ENCODE peak calls at places on chromosomes 3 and 15, in four cellular contexts. K is HCT116, T is Panc1, S is K562. B is an unnamed sample.

GRCh38 chr15:61169904-61170695 is 59.0 kb downstream of the RORA start:
- DNase-seq in K (no peak), S (no peak), T (no peak), B (no peak)

GRCh38 chr15:99526671-99527070 is 39.1 kb upstream of the MEF2A start:
- DNase-seq in T (no peak), K (no peak), S (no peak), B (no peak)

GRCh38 chr3:64341355-64341754 is 116.1 kb upstream of the PRICKLE2 start:
- DNase-seq in T (no peak), S (no peak), K (no peak), B (no peak)

GRCh38 chr3:43796041-43796596 is 105.4 kb downstream of the ABHD5 start:
- DNase-seq in K (no peak), T (no peak), S (no peak), B (no peak)

GRCh38 chr3:40602778-40603385 is 78.1 kb downstream of the ZNF621 start:
- DNase-seq in T (no peak), S (no peak), K (no peak), B (no peak)

GRCh38 chr15:47792231-47792630 is 74.9 kb downstream of the SEMA6D start:
- DNase-seq in T (no peak), S (no peak), K (no peak), B (no peak)

GRCh38 chr3:86180696-86181095 is 810.3 kb downstream of the VGLL3 start:
- DNase-seq in K (no peak), T (no peak), S (no peak), B (peak; percentile 12)

GRCh38 chr3:152385761-152386160 is 117.0 kb downstream of the MBNL1 start:
- DNase-seq in S (no peak), K (no peak), T (no peak), B (peak; percentile 88)

GRCh38 chr3:9866639-9867038 is 13.4 kb downstream of the CIDEC start:
- DNase-seq in K (no peak), S (no peak), T (no peak), B (no peak)

GRCh38 chr3:178522200-178523052 is 13.8 kb upstream of the KCNMB2 start:
- DNase-seq in T (no peak), S (no peak), K (no peak), B (no peak)

GRCh38 chr3:196620228-196620627 is 19.3 kb upstream of the NRROS start:
- DNase-seq in S (peak; percentile 77), K (no peak), T (no peak), B (no peak)

GRCh38 chr3:170419301-170420087 is 826 bp downstream of the CLDN11 start:
- DNase-seq in S (no peak), T (no peak), K (no peak), B (no peak)

GRCh38 chr3:187811580-187812250 is 66.4 kb upstream of the BCL6 start:
- DNase-seq in K (no peak), S (no peak), T (no peak), B (no peak)

GRCh38 chr15:24683736-24684135 is 8.2 kb downstream of the NPAP1 start:
- DNase-seq in S (no peak), K (no peak), T (no peak), B (no peak)

GRCh38 chr15:57541805-57542504 is 49.7 kb upstream of the MYZAP start:
- DNase-seq in S (peak; percentile 63), K (peak; percentile 45), T (no peak), B (peak; percentile 44)

GRCh38 chr3:127092776-127093175 is 100.2 kb upstream of the PRR23E start:
- DNase-seq in K (no peak), S (no peak), T (no peak), B (no peak)

DNA sequence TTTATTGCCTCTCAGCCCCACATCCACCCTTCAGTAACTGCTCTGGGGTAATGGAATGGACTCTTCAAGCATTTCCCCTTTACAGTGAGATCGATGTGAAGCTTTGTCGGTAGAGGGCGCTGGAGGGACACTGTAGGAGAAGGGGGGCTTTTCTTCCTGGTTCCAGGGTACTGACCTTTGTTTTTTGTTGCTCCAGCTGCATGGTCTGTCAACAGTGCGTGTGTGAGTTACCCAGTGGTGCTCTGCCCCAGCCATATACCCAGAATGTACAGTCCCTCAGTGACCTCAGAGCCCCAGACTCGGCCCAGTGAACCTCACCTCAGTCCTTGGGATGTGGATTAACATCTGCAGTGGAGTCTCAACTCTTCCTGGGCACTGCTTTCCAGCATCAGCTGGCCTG is 180.3 kb upstream of the TSC22D2 start:
- DNase-seq in S (peak; percentile 78), K (peak; percentile 32), T (no peak), B (peak; percentile 62)
- TF ChIP-seq TCF7L2 in S (no peak), K (no peak), T (no peak), B (no peak)

GRCh38 chr3:51706788-51707731 is at the start of gene GRM2:
- DNase-seq in S (peak; percentile 73), K (no peak), T (no peak), B (peak; percentile 73)
- TF ChIP-seq TCF7L2 in S (no peak), K (no peak), T (no peak), B (no peak)

DNA sequence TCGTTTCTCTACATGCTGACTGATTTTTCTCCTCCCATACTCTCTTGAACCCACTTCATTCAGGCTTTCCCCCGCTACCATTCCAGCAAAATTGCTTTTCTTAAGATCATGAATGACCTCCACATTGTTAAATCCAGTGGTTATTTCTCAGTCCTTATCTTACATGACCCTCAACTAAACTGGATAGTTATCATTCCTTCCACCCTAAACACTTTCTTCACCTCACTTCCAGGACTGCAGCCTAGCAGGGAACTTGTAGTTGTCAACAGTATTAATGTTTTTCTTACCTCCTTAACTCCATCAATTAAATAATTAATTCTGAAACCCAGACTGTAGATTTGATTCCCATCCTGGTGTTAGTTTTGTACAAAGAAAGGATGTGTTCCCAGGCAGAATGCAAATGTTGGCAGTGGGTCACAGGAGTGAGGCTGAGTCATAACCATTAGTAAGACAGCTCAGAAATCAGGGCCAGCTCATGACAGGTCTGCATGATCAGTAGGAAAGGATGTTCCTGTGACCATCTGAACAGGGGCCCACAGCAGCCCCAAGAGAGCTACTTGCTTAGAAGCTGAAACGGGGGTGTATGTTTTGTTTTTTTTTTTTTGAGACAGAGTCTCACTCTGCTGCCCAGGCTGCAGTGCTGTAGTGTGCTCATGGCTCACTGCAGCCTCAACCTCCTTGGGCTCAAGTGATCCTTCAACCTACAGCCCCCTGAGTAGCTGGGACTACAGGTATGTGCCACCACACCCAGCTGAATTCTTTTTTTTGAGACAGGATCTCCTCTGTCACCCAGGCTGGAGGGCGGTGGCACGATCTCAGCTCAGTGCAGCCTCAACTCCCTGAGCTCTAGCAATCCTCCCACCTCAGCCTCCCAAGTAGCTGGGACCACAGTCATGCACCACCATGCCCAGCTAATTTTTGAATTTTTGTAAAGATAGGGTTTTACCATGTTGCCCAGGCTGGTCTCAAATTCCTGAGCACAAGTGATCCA is 9.1 kb downstream of the BCL2L10 start:
- DNase-seq in K (peak; percentile 27), S (peak; percentile 50), T (peak; percentile 84), B (peak; percentile 46)
- TF ChIP-seq TCF7L2 in K (no peak), S (no peak), T (no peak), B (no peak)

GRCh38 chr3:129257609-129258008 is 8.2 kb downstream of the COPG1 start:
- DNase-seq in T (no peak), S (no peak), K (no peak), B (no peak)
- TF ChIP-seq TCF7L2 in T (no peak), S (no peak), K (no peak), B (no peak)

GRCh38 chr15:87357608-87358007 is 898.9 kb downstream of the NTRK3 start:
- DNase-seq in K (no peak), T (no peak), S (no peak), B (no peak)

GRCh38 chr15:87355946-87356345 is 900.6 kb downstream of the NTRK3 start:
- DNase-seq in T (no peak), S (no peak), K (no peak), B (no peak)

GRCh38 chr15:87349181-87349580 is 907.4 kb downstream of the NTRK3 start:
- DNase-seq in S (no peak), K (no peak), T (no peak), B (no peak)

DNA sequence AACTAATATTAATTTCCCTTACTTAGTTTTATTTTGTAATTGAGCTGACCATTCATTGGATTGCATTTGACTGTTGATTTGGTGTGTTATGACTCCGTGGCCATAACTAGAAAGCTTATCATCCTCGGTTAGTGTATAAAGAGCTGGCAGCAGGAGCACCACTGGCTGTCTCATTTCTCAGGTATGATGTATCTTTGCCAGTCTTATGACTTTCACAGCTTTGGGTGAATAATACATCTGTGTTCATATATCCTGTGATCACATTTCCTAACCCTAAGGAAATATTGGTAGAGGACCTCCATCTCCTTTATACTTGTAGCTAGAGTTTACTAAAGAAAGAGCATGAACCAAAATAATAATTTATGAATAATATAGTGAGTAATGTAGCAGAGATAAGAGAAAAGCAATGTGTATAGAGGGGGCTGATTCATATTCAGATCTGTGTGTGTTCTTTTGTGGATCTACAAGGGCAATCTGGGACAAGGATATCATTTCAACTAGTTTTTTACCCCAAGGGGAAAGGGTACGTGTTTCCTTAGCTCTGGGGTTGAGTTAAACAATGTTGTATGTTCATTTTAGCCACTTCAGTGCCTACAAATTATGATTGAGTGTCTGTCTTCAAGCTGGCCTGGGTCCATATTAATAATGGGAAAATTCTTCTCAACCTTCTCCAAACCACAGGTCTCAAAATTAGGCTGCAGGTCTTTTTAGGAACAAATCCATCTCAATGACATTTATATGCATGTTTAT is 901.7 kb downstream of the NTRK3 start:
- DNase-seq in T (no peak), K (no peak), S (no peak), B (no peak)
- TF ChIP-seq TCF7L2 in T (no peak), K (no peak), S (no peak), B (no peak)